ENCODE peak calls at places on chromosomes 12 and 14, in eight cellular contexts. M is SW480; G is activated CD4-positive, alpha-beta T cell treated with anti-CD3 and anti-CD28 coated beads, Interleukin-2, amount 10 ng/mL, durations not matched to agents 7 days and 5 days; R is uterus; C is naive thymus-derived CD8-positive, alpha-beta T cell; S is midbrain; E is mucosa of gallbladder; H is stimulated activated effector memory CD8-positive, alpha-beta T cell treated with anti-CD3 and anti-CD28 coated beads, Interleukin-12 subunit alpha, Interleukin-12 subunit beta, amount 100 ng/mL, for 72 hours. Z is an unnamed sample.
A peak's percentile ranks its signal among the peaks of the same experiment; 100 is the strongest.

GRCh38 chr12:38892090-38892786 is 13.2 kb downstream of the CPNE8 start:
- DNase-seq in H (no peak), G (no peak), M (no peak), C (no peak), R (no peak), E (peak; percentile 77), S (no peak), Z (no peak)

GRCh38 chr12:53049582-53050318 is at the start of gene TNS2:
- DNase-seq in C (no peak), S (peak; percentile 41), M (peak; percentile 60), H (no peak), R (peak; percentile 87), E (peak; percentile 53), G (no peak), Z (peak; percentile 80)

GRCh38 chr14:39491134-39491541 is 58.9 kb upstream of the FBXO33 start:
- DNase-seq in S (peak; percentile 44), H (no peak), R (no peak), C (no peak), G (no peak), E (no peak), M (peak; percentile 18), Z (no peak)

GRCh38 chr12:6200266-6201198 is at the start of gene CD9:
- DNase-seq in E (peak; percentile 58), G (peak; percentile 22), R (peak; percentile 81), M (peak; percentile 83), C (peak; percentile 14), S (peak; percentile 49), H (no peak), Z (peak; percentile 87)

GRCh38 chr14:73723799-73724621 is 9.8 kb upstream of the PNMA1 start:
- DNase-seq in M (no peak), G (no peak), E (peak; percentile 74), C (no peak), S (peak; percentile 33), H (no peak), R (peak; percentile 92), Z (peak; percentile 70)

GRCh38 chr12:115023279-115023678 is 339.3 kb upstream of the TBX3 start:
- DNase-seq in G (no peak), M (no peak), E (no peak), S (no peak), H (no peak), C (no peak), R (no peak), Z (no peak)

GRCh38 chr14:97120204-97121120 is 323.3 kb downstream of the VRK1 start:
- DNase-seq in S (no peak), H (peak; percentile 11), R (no peak), E (no peak), G (peak; percentile 40), M (no peak), C (peak; percentile 36), Z (no peak)

GRCh38 chr12:2284857-2285256 is 232.1 kb downstream of the CACNA1C start:
- DNase-seq in E (peak; percentile 58), G (peak; percentile 34), M (peak; percentile 75), S (peak; percentile 54), C (no peak), R (peak; percentile 72), H (no peak), Z (no peak)

GRCh38 chr12:27970981-27971489 is 1.5 kb downstream of the PTHLH start:
- DNase-seq in S (no peak), M (no peak), E (peak; percentile 15), R (no peak), H (no peak), C (no peak), G (no peak), Z (no peak)